ENCODE peak calls at places on chromosomes 6 and 20, in nine cellular contexts. W is lower leg skin, M is H54, U is right lobe of liver, E is IMR-90, A is heart left ventricle, C is tibial nerve, I is NB4, L is suprapubic skin. B is an unnamed sample.

GRCh38 chr6:89799111-89799510 is 20.5 kb downstream of the MDN1 start:
- DNase-seq in W (no peak), M (no peak), U (no peak), E (no peak), A (no peak), C (no peak), I (no peak), L (no peak), B (no peak)

GRCh38 chr20:40997116-40997515 is 31.5 kb upstream of the TOP1 start:
- DNase-seq in W (no peak), M (no peak), U (no peak), E (no peak), A (no peak), C (no peak), I (no peak), L (peak; percentile 24), B (no peak)

GRCh38 chr20:59403261-59403961 is 103.0 kb downstream of the EDN3 start:
- DNase-seq in W (peak; percentile 91), M (peak; percentile 79), U (peak; percentile 64), E (no peak), A (no peak), C (no peak), I (peak; percentile 72), L (peak; percentile 72), B (peak; percentile 50)

GRCh38 chr20:40073535-40074111 is 615.4 kb downstream of the MAFB start:
- DNase-seq in W (no peak), M (no peak), U (no peak), E (no peak), A (no peak), C (no peak), I (peak; percentile 6), L (no peak), B (no peak)

GRCh38 chr6:30470968-30471367 is 18.3 kb upstream of the HLA-E start:
- DNase-seq in W (no peak), M (no peak), U (no peak), E (peak; percentile 44), A (no peak), C (no peak), I (no peak), L (no peak), B (no peak)

GRCh38 chr20:5197270-5197827 is 70.5 kb downstream of the CDS2 start:
- DNase-seq in W (peak; percentile 54), M (no peak), U (no peak), E (no peak), A (peak; percentile 65), C (no peak), I (no peak), L (no peak), B (no peak)

GRCh38 chr6:42896178-42896719 is 16.8 kb downstream of the RPL7L1 start:
- DNase-seq in W (no peak), M (no peak), U (no peak), E (no peak), A (no peak), C (no peak), I (no peak), L (no peak), B (no peak)

GRCh38 chr20:63117661-63118302 is 98.1 kb downstream of the YTHDF1 start:
- DNase-seq in W (no peak), M (no peak), U (peak; percentile 29), E (no peak), A (peak; percentile 1), C (no peak), I (no peak), L (no peak), B (no peak)

GRCh38 chr20:49534314-49534713 is 33.6 kb downstream of the PTGIS start:
- DNase-seq in W (no peak), M (peak; percentile 40), U (no peak), E (peak; percentile 44), A (no peak), C (no peak), I (peak; percentile 74), L (no peak), B (peak; percentile 40)

GRCh38 chr6:108260126-108260808 is 573 bp downstream of the SNX3 start:
- DNase-seq in W (peak; percentile 89), M (no peak), U (peak; percentile 75), E (peak; percentile 45), A (peak; percentile 45), C (no peak), I (peak; percentile 67), L (peak; percentile 83), B (peak; percentile 90)

GRCh38 chr6:108263371-108263770 is 2.5 kb upstream of the SNX3 start:
- DNase-seq in W (no peak), M (no peak), U (no peak), E (no peak), A (no peak), C (no peak), I (no peak), L (no peak), B (no peak)

GRCh38 chr6:108260809-108261569 is at the start of gene SNX3:
- DNase-seq in W (peak; percentile 99), M (peak; percentile 90), U (peak; percentile 99), E (peak; percentile 96), A (peak; percentile 97), C (peak; percentile 84), I (peak; percentile 99), L (peak; percentile 97), B (peak; percentile 97)
- TF ChIP-seq POLR2A in W (no peak), M (peak; percentile 72), U (peak; percentile 77), E (peak; percentile 58), A (no peak), C (peak; percentile 78), I (peak; percentile 86), L (peak; percentile 52), B (peak; percentile 94)

GRCh38 chr6:151240036-151240685 is 394 bp downstream of the AKAP12 start:
- DNase-seq in W (peak; percentile 92), M (peak; percentile 43), U (peak; percentile 67), E (peak; percentile 64), A (peak; percentile 90), C (peak; percentile 87), I (no peak), L (peak; percentile 84), B (peak; percentile 66)

GRCh38 chr6:151241853-151242252 is 2.1 kb downstream of the AKAP12 start:
- DNase-seq in W (no peak), M (no peak), U (no peak), E (no peak), A (no peak), C (no peak), I (no peak), L (no peak), B (no peak)

GRCh38 chr6:151239603-151240035 is at the start of gene AKAP12:
- DNase-seq in W (peak; percentile 86), M (no peak), U (no peak), E (peak; percentile 45), A (peak; percentile 44), C (peak; percentile 24), I (no peak), L (peak; percentile 73), B (no peak)

GRCh38 chr6:151242420-151242841 is 2.7 kb downstream of the AKAP12 start:
- DNase-seq in W (no peak), M (no peak), U (no peak), E (no peak), A (no peak), C (no peak), I (no peak), L (no peak), B (no peak)

GRCh38 chr6:151240861-151241642 is 1.3 kb downstream of the AKAP12 start:
- DNase-seq in W (peak; percentile 91), M (peak; percentile 44), U (peak; percentile 56), E (peak; percentile 73), A (peak; percentile 54), C (peak; percentile 39), I (no peak), L (peak; percentile 69), B (no peak)
- TF ChIP-seq POLR2A in W (no peak), M (no peak), U (peak; percentile 16), E (no peak), A (no peak), C (peak; percentile 40), I (no peak), L (no peak), B (no peak)

DNA sequence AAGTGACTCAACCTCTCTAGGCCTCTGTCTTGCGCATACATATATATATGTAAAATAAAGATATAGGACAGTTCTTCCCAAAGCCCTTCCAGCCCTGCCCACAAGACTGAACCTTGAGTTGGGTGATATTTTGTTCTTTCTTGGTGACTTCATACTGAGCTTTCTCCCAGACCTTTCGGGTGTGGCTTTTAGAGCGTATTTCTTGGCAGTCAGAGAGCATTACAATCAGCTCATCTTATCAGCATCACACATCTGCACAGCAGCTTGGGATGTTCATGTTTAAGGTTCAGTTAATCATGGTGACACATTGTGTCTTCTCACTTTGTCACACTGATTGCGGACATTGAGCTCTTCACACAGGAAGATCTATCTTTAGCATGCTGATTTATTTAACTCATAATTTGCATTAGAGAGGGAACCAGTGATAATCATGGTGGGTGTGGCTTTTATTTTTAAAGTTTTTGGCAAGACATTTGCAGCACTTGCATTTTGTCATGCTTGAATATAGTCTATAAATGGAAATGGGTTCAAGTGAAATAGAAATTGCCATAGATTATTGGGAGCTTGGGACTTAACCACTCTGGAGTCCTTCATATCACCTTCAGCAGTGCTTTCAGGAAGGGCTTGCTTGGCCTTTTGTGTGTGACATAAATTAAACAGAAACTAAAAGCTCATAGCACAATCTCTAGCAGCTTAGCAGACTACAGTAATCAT is 8.3 kb downstream of the KIF3B start:
- DNase-seq in W (no peak), M (no peak), U (no peak), E (peak; percentile 10), A (no peak), C (no peak), I (peak; percentile 42), L (no peak), B (peak; percentile 86)
- TF ChIP-seq POLR2A in W (no peak), M (no peak), U (no peak), E (no peak), A (no peak), C (no peak), I (no peak), L (no peak), B (no peak)

DNA sequence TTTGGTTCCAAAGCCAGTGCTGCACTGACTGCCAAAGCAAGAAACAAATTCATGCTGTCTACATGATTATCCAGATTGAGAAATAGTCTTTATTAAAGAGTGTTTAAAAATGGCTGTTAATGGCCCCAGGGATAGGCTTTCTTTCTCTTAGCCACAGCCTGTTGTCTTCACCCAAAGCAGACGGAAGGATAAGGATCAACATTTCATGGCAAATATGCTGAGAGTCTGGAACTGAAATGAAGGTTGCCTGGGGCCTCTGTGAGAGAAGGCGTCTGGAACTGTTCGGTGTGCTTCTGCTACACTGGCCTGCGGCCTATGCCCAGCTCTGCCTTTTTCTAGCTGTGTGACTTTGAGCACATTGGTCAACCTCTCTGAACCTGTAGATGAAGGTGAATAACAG is 373.0 kb upstream of the ZFP64 start:
- DNase-seq in W (no peak), M (no peak), U (no peak), E (no peak), A (no peak), C (no peak), I (no peak), L (no peak), B (no peak)
- TF ChIP-seq POLR2A in W (no peak), M (no peak), U (no peak), E (no peak), A (no peak), C (no peak), I (no peak), L (no peak), B (no peak)

B was measured in erythroblast.